ENCODE peak calls at places on chromosomes 1 and 21, in six cellular contexts. U is prostate gland, B is esophagus muscularis mucosa, A is breast epithelium, V is spleen, N is HL-60. E is an unnamed sample.

GRCh38 chr1:107643766-107644165 is 321.2 kb downstream of the VAV3 start:
- DNase-seq in N (no peak), B (no peak), V (no peak), U (no peak), A (no peak), E (no peak)

GRCh38 chr1:183609313-183609712 is 19.1 kb upstream of the NCF2 start:
- DNase-seq in B (no peak), N (peak; percentile 71), U (no peak), V (no peak), A (no peak), E (no peak)

GRCh38 chr1:173268786-173269277 is 61.7 kb upstream of the TNFSF4 start:
- DNase-seq in U (no peak), N (no peak), B (no peak), V (no peak), A (no peak), E (no peak)

GRCh38 chr1:160682983-160683886 is 28.4 kb downstream of the CD48 start:
- DNase-seq in B (no peak), V (no peak), A (no peak), N (no peak), U (no peak), E (no peak)

GRCh38 chr1:184636156-184636448 is 118.6 kb downstream of the EDEM3 start:
- DNase-seq in B (no peak), U (no peak), V (no peak), N (no peak), A (no peak), E (no peak)

GRCh38 chr21:27566521-27566920 is 599.6 kb upstream of the ADAMTS5 start:
- DNase-seq in V (no peak), A (no peak), B (no peak), N (no peak), U (no peak), E (no peak)

GRCh38 chr1:2803931-2804627 is 2.6 kb upstream of the TTC34 start:
- DNase-seq in U (no peak), B (no peak), N (no peak), A (no peak), V (peak; percentile 65), E (peak; percentile 64)

GRCh38 chr1:118963456-118964430 is 24.4 kb downstream of the TBX15 start:
- DNase-seq in A (no peak), N (no peak), B (peak; percentile 42), V (no peak), U (no peak), E (no peak)

GRCh38 chr1:147757015-147757990 is 3.1 kb downstream of the GJA5 start:
- DNase-seq in U (peak; percentile 51), N (no peak), V (no peak), A (peak; percentile 57), B (no peak), E (no peak)

GRCh38 chr1:112358798-112359408 is 37.1 kb upstream of the CTTNBP2NL start:
- DNase-seq in N (no peak), V (peak; percentile 83), B (peak; percentile 95), U (peak; percentile 80), A (peak; percentile 66), E (peak; percentile 92)

GRCh38 chr1:201399352-201400126 is 415 bp upstream of the LAD1 start:
- DNase-seq in V (no peak), N (no peak), B (no peak), A (no peak), U (peak; percentile 55), E (no peak)

GRCh38 chr1:16181887-16182719 is 26.2 kb upstream of the EPHA2 start:
- DNase-seq in U (peak; percentile 89), A (peak; percentile 92), N (no peak), B (peak; percentile 96), V (peak; percentile 83), E (peak; percentile 93)

GRCh38 chr1:84606977-84607376 is 32.7 kb upstream of the CTBS start:
- DNase-seq in B (no peak), A (no peak), N (no peak), U (no peak), V (no peak), E (no peak)

GRCh38 chr1:42479621-42480020 is 16.5 kb downstream of the CCDC30 start:
- DNase-seq in N (no peak), V (no peak), U (no peak), A (no peak), B (no peak), E (no peak)

GRCh38 chr1:225875044-225875822 is 6.9 kb downstream of the TMEM63A start:
- DNase-seq in N (no peak), V (peak; percentile 46), U (peak; percentile 78), A (peak; percentile 73), B (no peak), E (no peak)

GRCh38 chr1:227891955-227892871 is 55.5 kb downstream of the WNT9A start:
- DNase-seq in V (peak; percentile 73), N (no peak), A (peak; percentile 36), U (no peak), B (peak; percentile 89), E (peak; percentile 71)

GRCh38 chr1:25566730-25567341 is 23.4 kb downstream of the LDLRAP1 start:
- DNase-seq in B (no peak), V (no peak), N (no peak), U (peak; percentile 59), A (peak; percentile 75), E (no peak)

GRCh38 chr1:9542425-9542824 is 3.2 kb downstream of the SLC25A33 start:
- DNase-seq in V (no peak), A (no peak), U (peak; percentile 63), B (no peak), N (no peak), E (no peak)

GRCh38 chr1:248782311-248782887 is 26.8 kb upstream of the LYPD8 start:
- DNase-seq in V (no peak), N (no peak), B (no peak), U (no peak), A (no peak), E (no peak)

GRCh38 chr1:187264995-187265602 is 436.4 kb downstream of the PLA2G4A start:
- DNase-seq in A (no peak), N (no peak), B (no peak), U (peak; percentile 69), V (no peak), E (no peak)

GRCh38 chr1:73144321-73144720 is 862.0 kb upstream of the NEGR1 start:
- DNase-seq in U (no peak), B (no peak), N (no peak), A (no peak), V (no peak), E (no peak)

GRCh38 chr1:184212649-184213314 is 161.3 kb downstream of the TSEN15 start:
- DNase-seq in N (no peak), A (no peak), V (no peak), B (peak; percentile 62), U (no peak), E (no peak)

GRCh38 chr1:39413902-39414528 is 77.4 kb upstream of the BMP8A start:
- DNase-seq in N (no peak), V (no peak), U (no peak), B (no peak), A (no peak), E (no peak)

DNA sequence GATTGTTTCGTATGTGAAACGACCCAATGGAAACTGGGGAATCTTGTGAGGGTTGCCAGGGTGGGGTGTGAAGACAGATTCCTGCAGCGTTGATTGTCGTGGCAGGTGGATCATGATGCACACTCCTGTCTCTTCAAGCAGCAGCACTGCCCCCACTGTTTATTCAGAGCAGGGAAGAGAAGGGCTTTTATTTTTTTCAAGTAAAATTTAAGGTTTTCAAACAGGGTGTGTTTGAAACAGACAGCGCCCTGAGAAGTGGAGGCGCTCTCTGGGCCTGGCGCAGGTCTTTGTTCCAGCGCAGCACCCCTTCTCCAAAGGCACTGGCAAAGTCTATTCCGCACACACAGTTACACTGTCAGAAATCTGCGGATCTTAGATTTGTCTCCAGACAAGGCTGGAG is 6.9 kb downstream of the C1orf53 start:
- DNase-seq in N (no peak), V (no peak), U (no peak), A (no peak), B (no peak), E (no peak)
- H3K27me3 ChIP-seq in N (peaks cover 60% of the 10 kb centered on the region), V (peaks cover 100% of the 10 kb centered on the region), U (peaks cover 38% of the 10 kb centered on the region), A (peaks cover 12% of the 10 kb centered on the region), B (peaks cover 94% of the 10 kb centered on the region), E (peaks cover 98% of the 10 kb centered on the region)

GRCh38 chr1:232678185-232678886 is 48.4 kb upstream of the SIPA1L2 start:
- DNase-seq in B (no peak), V (no peak), N (no peak), A (no peak), U (peak; percentile 31), E (no peak)
- TF ChIP-seq POLR2AphosphoS5 in B (no peak), V (no peak), N (no peak), A (no peak), U (peak; percentile 48), E (no peak)

GRCh38 chr1:51936531-51936930 is 54.0 kb downstream of the RAB3B start:
- DNase-seq in N (no peak), U (no peak), V (no peak), B (no peak), A (no peak), E (no peak)
- TF ChIP-seq CTCF in N (no peak), U (no peak), V (no peak), B (no peak), A (no peak), E (no peak)

GRCh38 chr1:36540056-36540455 is 57.3 kb upstream of the CSF3R start:
- DNase-seq in N (no peak), B (no peak), A (no peak), V (no peak), U (no peak), E (no peak)

GRCh38 chr1:36534711-36535412 is 52.1 kb upstream of the CSF3R start:
- DNase-seq in A (no peak), U (no peak), B (no peak), N (no peak), V (no peak), E (peak; percentile 48)

GRCh38 chr1:36536727-36537126 is 54.0 kb upstream of the CSF3R start:
- DNase-seq in N (no peak), B (no peak), V (no peak), U (no peak), A (peak; percentile 37), E (no peak)

GRCh38 chr1:36539526-36539925 is 56.8 kb upstream of the CSF3R start:
- DNase-seq in U (no peak), A (no peak), N (no peak), V (no peak), B (no peak), E (no peak)

DNA sequence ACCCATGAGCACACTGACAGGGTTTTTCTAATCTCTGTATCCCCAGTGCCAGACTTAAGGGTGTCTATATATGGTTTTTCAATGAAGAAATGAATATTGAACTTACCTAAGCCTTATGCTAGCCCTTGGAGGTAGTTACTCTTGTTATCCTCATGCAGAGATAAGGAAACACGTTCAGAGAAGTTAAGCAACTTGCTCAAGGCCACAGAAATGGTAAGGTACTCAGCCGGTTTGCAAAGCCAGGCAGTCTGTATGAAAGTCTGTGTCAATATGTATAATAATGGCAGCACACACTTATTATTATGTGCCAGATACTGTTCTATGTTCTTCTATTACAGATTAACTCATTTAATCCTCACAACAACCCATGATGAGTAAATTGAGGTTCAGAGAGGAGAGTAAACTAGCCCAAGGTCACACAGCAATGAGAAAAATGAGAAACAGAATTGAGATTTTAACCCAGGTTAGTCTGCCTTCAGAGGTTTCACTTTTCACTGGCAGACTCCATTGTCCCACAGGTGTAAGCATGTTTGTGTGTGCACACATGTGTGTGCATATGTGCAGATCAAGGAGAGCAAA is 54.6 kb upstream of the CSF3R start:
- DNase-seq in B (no peak), U (no peak), A (no peak), N (no peak), V (no peak), E (no peak)
- H3K27me3 ChIP-seq in B (peaks cover 42% of the 10 kb centered on the region), U (no peaks in the 10 kb centered on the region), A (no peaks in the 10 kb centered on the region), N (no peaks in the 10 kb centered on the region), V (peaks cover 12% of the 10 kb centered on the region), E (peaks cover 25% of the 10 kb centered on the region)